ENCODE peak calls at places on chromosome 9, in nine cellular contexts. One of them, this sample, is unnamed.

GRCh38 chr9:115614931-115615401 is 497.0 kb upstream of the TNC start:
- DNase-seq in hippocampal formation: no peak
- DNase-seq in T47D: no peak
- DNase-seq in RWPE1: no peak
- DNase-seq in ureter: no peak
- DNase-seq in COLO829: no peak
- DNase-seq in cardiac muscle cell: no peak
- DNase-seq in Caki2: no peak
- DNase-seq in WTC11: no peak
- DNase-seq in this sample: no peak

GRCh38 chr9:36470891-36471290 is 70.8 kb upstream of the RNF38 start:
- DNase-seq in COLO829: peak; percentile 84
- DNase-seq in T47D: no peak
- DNase-seq in RWPE1: peak; percentile 73
- DNase-seq in hippocampal formation: no peak
- DNase-seq in cardiac muscle cell: peak; percentile 66
- DNase-seq in WTC11: no peak
- DNase-seq in Caki2: no peak
- DNase-seq in ureter: peak; percentile 62
- DNase-seq in this sample: peak; percentile 74

GRCh38 chr9:123300554-123300953 is 32.2 kb upstream of the STRBP start:
- DNase-seq in cardiac muscle cell: no peak
- DNase-seq in hippocampal formation: no peak
- DNase-seq in RWPE1: no peak
- DNase-seq in ureter: no peak
- DNase-seq in Caki2: no peak
- DNase-seq in WTC11: no peak
- DNase-seq in T47D: no peak
- DNase-seq in COLO829: no peak
- DNase-seq in this sample: no peak

GRCh38 chr9:136045595-136046554 is 49.2 kb downstream of the NACC2 start:
- DNase-seq in hippocampal formation: no peak
- DNase-seq in COLO829: no peak
- DNase-seq in RWPE1: no peak
- DNase-seq in WTC11: no peak
- DNase-seq in T47D: no peak
- DNase-seq in Caki2: no peak
- DNase-seq in ureter: no peak
- DNase-seq in cardiac muscle cell: peak; percentile 75
- DNase-seq in this sample: no peak

GRCh38 chr9:131732061-131732526 is 7.8 kb downstream of the RAPGEF1 start:
- DNase-seq in T47D: peak; percentile 50
- DNase-seq in WTC11: no peak
- DNase-seq in RWPE1: peak; percentile 79
- DNase-seq in Caki2: peak; percentile 67
- DNase-seq in COLO829: no peak
- DNase-seq in cardiac muscle cell: no peak
- DNase-seq in hippocampal formation: no peak
- DNase-seq in ureter: no peak
- DNase-seq in this sample: no peak

GRCh38 chr9:132757031-132757430 is 86.8 kb downstream of the GTF3C4 start:
- DNase-seq in RWPE1: no peak
- DNase-seq in COLO829: no peak
- DNase-seq in ureter: no peak
- DNase-seq in T47D: no peak
- DNase-seq in cardiac muscle cell: no peak
- DNase-seq in hippocampal formation: no peak
- DNase-seq in WTC11: no peak
- DNase-seq in Caki2: no peak
- DNase-seq in this sample: no peak

GRCh38 chr9:134643306-134643705 is 1.7 kb downstream of the COL5A1 start:
- DNase-seq in Caki2: no peak
- DNase-seq in COLO829: no peak
- DNase-seq in cardiac muscle cell: peak; percentile 59
- DNase-seq in T47D: no peak
- DNase-seq in hippocampal formation: no peak
- DNase-seq in RWPE1: peak; percentile 59
- DNase-seq in WTC11: no peak
- DNase-seq in ureter: no peak
- DNase-seq in this sample: no peak

GRCh38 chr9:118148990-118149389 is 444.8 kb downstream of the TLR4 start:
- DNase-seq in hippocampal formation: no peak
- DNase-seq in ureter: no peak
- DNase-seq in COLO829: no peak
- DNase-seq in WTC11: no peak
- DNase-seq in cardiac muscle cell: no peak
- DNase-seq in Caki2: no peak
- DNase-seq in RWPE1: no peak
- DNase-seq in T47D: no peak
- DNase-seq in this sample: no peak

GRCh38 chr9:129482521-129483466 is 138.1 kb downstream of the C9orf50 start:
- DNase-seq in Caki2: peak; percentile 85
- DNase-seq in cardiac muscle cell: peak; percentile 95
- DNase-seq in WTC11: no peak
- DNase-seq in T47D: peak; percentile 83
- DNase-seq in RWPE1: peak; percentile 93
- DNase-seq in COLO829: peak; percentile 73
- DNase-seq in hippocampal formation: peak; percentile 57
- DNase-seq in ureter: peak; percentile 93
- DNase-seq in this sample: peak; percentile 44

GRCh38 chr9:89234636-89235035 is 56.0 kb upstream of the SHC3 start:
- DNase-seq in Caki2: no peak
- DNase-seq in RWPE1: no peak
- DNase-seq in T47D: no peak
- DNase-seq in cardiac muscle cell: peak; percentile 34
- DNase-seq in WTC11: peak; percentile 58
- DNase-seq in hippocampal formation: no peak
- DNase-seq in COLO829: no peak
- DNase-seq in ureter: no peak
- DNase-seq in this sample: peak; percentile 75

GRCh38 chr9:8329561-8330283 is 530.1 kb upstream of the DMAC1 start:
- DNase-seq in WTC11: peak; percentile 14
- DNase-seq in hippocampal formation: no peak
- DNase-seq in COLO829: no peak
- DNase-seq in T47D: no peak
- DNase-seq in Caki2: no peak
- DNase-seq in ureter: no peak
- DNase-seq in RWPE1: no peak
- DNase-seq in cardiac muscle cell: no peak
- DNase-seq in this sample: no peak

GRCh38 chr9:123329329-123329955 is 26.6 kb upstream of the CRB2 start:
- DNase-seq in RWPE1: no peak
- DNase-seq in COLO829: no peak
- DNase-seq in Caki2: peak; percentile 41
- DNase-seq in cardiac muscle cell: no peak
- DNase-seq in ureter: peak; percentile 84
- DNase-seq in WTC11: no peak
- DNase-seq in hippocampal formation: no peak
- DNase-seq in T47D: no peak
- DNase-seq in this sample: no peak